ENCODE peak calls at places on chromosomes 13 and 19, in four cellular contexts. B is GM12865, O is NCI-H1092, K is BJ. R is an unnamed sample.

GRCh38 chr13:32669030-32669646 is 82.9 kb downstream of the PDS5B start:
- DNase-seq in B (peak; percentile 70), O (peak; percentile 13), K (no peak), R (no peak)

GRCh38 chr13:81018936-81019335 is 678.0 kb upstream of the SPRY2 start:
- DNase-seq in B (no peak), O (no peak), K (no peak), R (no peak)

GRCh38 chr19:16391301-16392055 is 66.9 kb downstream of the KLF2 start:
- DNase-seq in B (no peak), O (no peak), K (no peak), R (no peak)

GRCh38 chr13:111962431-111962891 is 104.5 kb upstream of the SOX1 start:
- DNase-seq in B (no peak), O (no peak), K (no peak), R (no peak)

GRCh38 chr13:44364601-44365000 is 9.0 kb upstream of the SERP2 start:
- DNase-seq in B (no peak), O (no peak), K (peak; percentile 22), R (no peak)

GRCh38 chr19:55620951-55621672 is 3.3 kb downstream of the ZNF784 start:
- DNase-seq in B (no peak), O (no peak), K (no peak), R (no peak)

GRCh38 chr19:920051-920857 is 3.1 kb downstream of the KISS1R start:
- DNase-seq in B (peak; percentile 74), O (no peak), K (no peak), R (no peak)

GRCh38 chr13:50393641-50394040 is 378.4 kb downstream of the KCNRG start:
- DNase-seq in B (no peak), O (no peak), K (no peak), R (no peak)

GRCh38 chr13:71864094-71864980 is 2.7 kb downstream of the DACH1 start:
- DNase-seq in B (no peak), O (peak; percentile 79), K (no peak), R (peak; percentile 24)

GRCh38 chr13:79307866-79308298 is 98.2 kb downstream of the RBM26 start:
- DNase-seq in B (peak; percentile 41), O (no peak), K (no peak), R (no peak)

GRCh38 chr19:40403262-40403984 is 9.8 kb downstream of the PRX start:
- DNase-seq in B (peak; percentile 97), O (peak; percentile 10), K (peak; percentile 49), R (peak; percentile 92)

GRCh38 chr19:33906578-33907335 is 110.1 kb downstream of the KCTD15 start:
- DNase-seq in B (no peak), O (no peak), K (no peak), R (no peak)

GRCh38 chr19:15418112-15418587 is 638 bp downstream of the AKAP8L start:
- DNase-seq in B (no peak), O (peak; percentile 54), K (no peak), R (no peak)

GRCh38 chr13:24680258-24680920 is at the start of gene ATP12A:
- DNase-seq in B (peak; percentile 16), O (no peak), K (no peak), R (no peak)

GRCh38 chr13:43291289-43292055 is 268.1 kb downstream of the DNAJC15 start:
- DNase-seq in B (no peak), O (no peak), K (no peak), R (no peak)

GRCh38 chr19:35457173-35457572 is 9.1 kb downstream of the FFAR2 start:
- DNase-seq in B (peak; percentile 75), O (no peak), K (no peak), R (no peak)

GRCh38 chr19:4012975-4013634 is 5.6 kb downstream of the PIAS4 start:
- DNase-seq in B (no peak), O (no peak), K (no peak), R (no peak)

GRCh38 chr13:38103851-38104250 is 234.3 kb upstream of the TRPC4 start:
- DNase-seq in B (no peak), O (no peak), K (no peak), R (no peak)

R was measured in tibial artery.